ENCODE peak calls at places on chromosomes 12 and 14, in six cellular contexts. J is hepatocyte, Y is neural progenitor cell, U is fibroblast of lung, S is GM23248, Q is DND-41. E is an unnamed sample.
A peak's percentile ranks its signal among the peaks of the same experiment; 100 is the strongest.

GRCh38 chr14:35978561-35978960 is 152.4 kb downstream of the BRMS1L start:
- DNase-seq in J (no peak), Y (no peak), U (no peak), S (no peak), Q (no peak), E (no peak)

GRCh38 chr14:105860615-105861580 is 334.5 kb downstream of the TMEM121 start:
- DNase-seq in J (no peak), Y (no peak), U (no peak), S (no peak), Q (no peak), E (no peak)

GRCh38 chr14:23009483-23009938 is 432 bp downstream of the C14orf93 start:
- DNase-seq in J (no peak), Y (no peak), U (no peak), S (no peak), Q (peak; percentile 22), E (no peak)

GRCh38 chr12:97024393-97024792 is 117.3 kb downstream of the NEDD1 start:
- DNase-seq in J (no peak), Y (no peak), U (no peak), S (no peak), Q (no peak), E (no peak)

GRCh38 chr12:42296503-42297109 is 29.3 kb downstream of the ZCRB1 start:
- DNase-seq in J (no peak), Y (peak; percentile 17), U (no peak), S (peak; percentile 37), Q (peak; percentile 24), E (no peak)

GRCh38 chr14:43341921-43342320 is 1165.2 kb downstream of the FSCB start:
- DNase-seq in J (no peak), Y (no peak), U (no peak), S (no peak), Q (no peak), E (no peak)

GRCh38 chr12:101243616-101244015 is 33.6 kb upstream of the SLC5A8 start:
- DNase-seq in J (no peak), Y (no peak), U (no peak), S (no peak), Q (no peak), E (no peak)

GRCh38 chr14:90368946-90369721 is 27.7 kb upstream of the CALM1 start:
- DNase-seq in J (peak; percentile 67), Y (no peak), U (peak; percentile 24), S (peak; percentile 53), Q (no peak), E (peak; percentile 10)

GRCh38 chr14:58776516-58776915 is 138.8 kb downstream of the DACT1 start:
- DNase-seq in J (no peak), Y (no peak), U (no peak), S (no peak), Q (no peak), E (no peak)

GRCh38 chr14:33280646-33281045 is 342.0 kb downstream of the NPAS3 start:
- DNase-seq in J (no peak), Y (no peak), U (peak; percentile 70), S (peak; percentile 67), Q (no peak), E (peak; percentile 67)

GRCh38 chr12:132169376-132169775 is 25.1 kb downstream of the NOC4L start:
- DNase-seq in J (no peak), Y (no peak), U (no peak), S (no peak), Q (no peak), E (no peak)

GRCh38 chr12:62211510-62211909 is 48.7 kb upstream of the USP15 start:
- DNase-seq in J (no peak), Y (no peak), U (no peak), S (peak; percentile 33), Q (no peak), E (no peak)

GRCh38 chr14:71610149-71610548 is 322.1 kb upstream of the RGS6 start:
- DNase-seq in J (no peak), Y (no peak), U (no peak), S (peak; percentile 27), Q (no peak), E (no peak)

GRCh38 chr14:23465261-23465660 is 4.2 kb upstream of the NGDN start:
- DNase-seq in J (no peak), Y (no peak), U (no peak), S (no peak), Q (no peak), E (no peak)

GRCh38 chr12:80862606-80863005 is 75.1 kb downstream of the LIN7A start:
- DNase-seq in J (no peak), Y (no peak), U (peak; percentile 54), S (peak; percentile 64), Q (no peak), E (peak; percentile 44)

GRCh38 chr12:64678248-64678647 is 68.0 kb downstream of the RASSF3 start:
- DNase-seq in J (no peak), Y (no peak), U (no peak), S (no peak), Q (no peak), E (no peak)

GRCh38 chr14:81268016-81268416 is 47.3 kb upstream of the GTF2A1 start:
- DNase-seq in J (no peak), Y (no peak), U (peak; percentile 12), S (peak; percentile 40), Q (peak; percentile 63), E (no peak)

GRCh38 chr12:71865166-71865713 is 25.7 kb downstream of the TBC1D15 start:
- DNase-seq in J (no peak), Y (no peak), U (peak; percentile 95), S (peak; percentile 99), Q (no peak), E (peak; percentile 93)

GRCh38 chr12:127293507-127294310 is 973.3 kb upstream of the TMEM132C start:
- DNase-seq in J (peak; percentile 78), Y (peak; percentile 76), U (peak; percentile 50), S (peak; percentile 89), Q (peak; percentile 44), E (peak; percentile 36)

GRCh38 chr12:2092354-2092753 is 39.6 kb downstream of the CACNA1C start:
- DNase-seq in J (no peak), Y (no peak), U (no peak), S (no peak), Q (no peak), E (no peak)

GRCh38 chr12:11894890-11895289 is 175.8 kb upstream of the BCL2L14 start:
- DNase-seq in J (no peak), Y (peak; percentile 44), U (no peak), S (no peak), Q (peak; percentile 90), E (no peak)

GRCh38 chr12:120367924-120368788 is 808 bp downstream of the MSI1 start:
- DNase-seq in J (peak; percentile 48), Y (peak; percentile 44), U (peak; percentile 20), S (peak; percentile 41), Q (no peak), E (no peak)
- TF ChIP-seq EZH2 in J (no peak), Y (no peak), U (peak; percentile 65), S (peak; percentile 20), Q (no peak), E (peak; percentile 84)

DNA sequence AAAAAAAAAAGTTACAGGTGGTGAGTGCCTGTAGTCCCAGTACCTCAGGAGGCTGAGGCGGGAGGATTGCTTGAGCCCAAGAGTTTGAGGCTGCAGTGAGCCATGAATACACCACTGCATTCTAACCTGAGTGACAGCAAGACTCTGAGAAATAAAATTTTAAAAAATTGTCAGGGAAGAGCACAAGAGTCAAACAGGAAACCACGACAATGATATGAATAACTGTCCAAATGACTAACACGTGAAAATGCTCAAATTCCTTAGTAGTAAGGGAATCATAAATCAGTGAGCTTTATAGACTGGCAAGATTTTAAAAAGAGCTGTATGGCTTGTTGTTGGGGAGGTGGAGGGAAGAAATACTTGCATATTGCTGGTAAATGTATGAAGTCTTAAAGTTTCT is 12.9 kb upstream of the ASPG start:
- DNase-seq in J (no peak), Y (no peak), U (no peak), S (no peak), Q (no peak), E (no peak)
- H3K36me3 ChIP-seq in J (no peaks in the 10 kb centered on the region), Y (no peaks in the 10 kb centered on the region), U (no peaks in the 10 kb centered on the region), S (no peaks in the 10 kb centered on the region), Q (no peaks in the 10 kb centered on the region), E (no peaks in the 10 kb centered on the region)

GRCh38 chr12:54030889-54031860 is 1.7 kb upstream of the HOXC5 start:
- DNase-seq in J (peak; percentile 74), Y (peak; percentile 70), U (peak; percentile 21), S (peak; percentile 95), Q (no peak), E (peak; percentile 5)

GRCh38 chr12:54028324-54029201 is at the start of gene HOXC6:
- DNase-seq in J (peak; percentile 62), Y (no peak), U (no peak), S (peak; percentile 91), Q (no peak), E (no peak)

GRCh38 chr12:54030442-54030801 is 2.2 kb downstream of the HOXC6 start:
- DNase-seq in J (no peak), Y (no peak), U (no peak), S (no peak), Q (no peak), E (no peak)

GRCh38 chr12:54027442-54027786 is 826 bp upstream of the HOXC6 start:
- DNase-seq in J (no peak), Y (no peak), U (no peak), S (peak; percentile 35), Q (no peak), E (no peak)

GRCh38 chr12:54029529-54030441 is 1.5 kb downstream of the HOXC6 start:
- DNase-seq in J (no peak), Y (peak; percentile 62), U (no peak), S (peak; percentile 52), Q (no peak), E (no peak)
- TF ChIP-seq EZH2 in J (peak; percentile 21), Y (peak; percentile 99), U (peak; percentile 26), S (no peak), Q (no peak), E (peak; percentile 43)

GRCh38 chr12:6424008-6424347 is 20.8 kb upstream of the CD27 start:
- DNase-seq in J (no peak), Y (no peak), U (no peak), S (no peak), Q (no peak), E (no peak)

GRCh38 chr12:6425588-6426531 is 18.9 kb upstream of the CD27 start:
- DNase-seq in J (no peak), Y (no peak), U (no peak), S (no peak), Q (no peak), E (no peak)

GRCh38 chr12:6424848-6425247 is 19.9 kb upstream of the CD27 start:
- DNase-seq in J (no peak), Y (no peak), U (no peak), S (no peak), Q (no peak), E (no peak)

GRCh38 chr12:6428326-6428725 is 16.4 kb upstream of the CD27 start:
- DNase-seq in J (no peak), Y (no peak), U (no peak), S (no peak), Q (no peak), E (no peak)

DNA sequence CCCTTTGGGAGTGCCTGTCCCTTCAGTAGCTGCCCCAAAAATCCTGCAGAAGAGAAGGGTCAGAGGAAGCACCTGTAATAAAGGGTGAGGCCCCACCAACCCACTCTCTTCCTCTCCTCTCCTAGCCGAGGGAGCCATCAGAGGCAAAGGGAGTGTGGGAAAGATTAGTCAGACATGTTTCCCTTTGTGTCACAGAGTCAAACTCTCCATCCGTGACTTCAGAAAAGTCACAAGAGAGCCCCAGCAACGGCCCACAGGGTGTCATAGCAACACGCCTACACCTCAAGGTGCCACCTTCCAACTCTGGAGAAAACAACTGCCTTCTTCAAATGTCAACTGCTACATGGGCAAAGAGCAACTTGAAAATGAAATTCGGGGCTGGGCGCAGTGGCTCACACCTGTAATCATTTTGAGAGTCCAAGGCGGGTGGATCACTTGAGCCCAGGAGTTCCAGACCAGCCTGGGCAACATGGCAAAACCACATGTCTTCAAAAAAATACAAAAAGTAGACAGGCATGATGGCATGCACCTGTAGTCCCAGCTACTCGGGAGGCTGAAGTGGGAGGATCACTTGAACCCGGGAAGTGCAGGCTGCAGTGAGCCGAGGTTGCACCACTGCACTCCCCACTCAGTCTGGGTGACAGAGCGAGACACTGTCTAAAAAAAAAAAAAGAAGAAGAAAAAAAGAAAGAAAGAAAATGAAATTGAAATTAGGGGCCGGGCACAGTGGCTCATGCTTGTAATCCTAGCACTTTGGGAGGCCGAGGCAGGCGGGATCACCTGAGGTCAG is 17.7 kb upstream of the CD27 start:
- DNase-seq in J (no peak), Y (no peak), U (no peak), S (no peak), Q (peak; percentile 24), E (no peak)
- H3K36me3 ChIP-seq in J (no peaks in the 10 kb centered on the region), Y (no peaks in the 10 kb centered on the region), U (no peaks in the 10 kb centered on the region), S (no peaks in the 10 kb centered on the region), Q (no peaks in the 10 kb centered on the region), E (no peaks in the 10 kb centered on the region)